ENCODE peak calls at places on chromosomes 11 and 22, in seven cellular contexts. R is mesendoderm, W is neuronal stem cell, A is mesenchymal stem cell, G is IMR-90, B is trophoblast cell, J is H1. O is an unnamed sample. For H3K4me1, the result is how much of the 10 kb centered on the place peaks cover.

GRCh38 chr11:63850946-63851345 is 12.0 kb downstream of the MARK2 start:
- DNase-seq in G (no peak), B (no peak), W (no peak), R (no peak), A (no peak), J (no peak), O (no peak)

GRCh38 chr11:86596861-86597632 is 75.4 kb downstream of the ME3 start:
- DNase-seq in B (no peak), G (peak), A (peak), W (no peak), J (no peak), R (no peak), O (no peak)

GRCh38 chr11:78541537-78541936 is 33.1 kb downstream of the NARS2 start:
- DNase-seq in J (no peak), B (no peak), W (no peak), A (no peak), G (no peak), R (no peak), O (no peak)

GRCh38 chr11:91947215-91947614 is 277.4 kb upstream of the FAT3 start:
- DNase-seq in W (no peak), R (no peak), J (no peak), G (peak), A (peak), B (no peak), O (no peak)

GRCh38 chr11:6640036-6640984 is 15.3 kb downstream of the DCHS1 start:
- DNase-seq in B (no peak), A (no peak), J (no peak), G (no peak), R (no peak), W (no peak), O (no peak)

GRCh38 chr22:42763965-42764480 is 43.4 kb upstream of the A4GALT start:
- DNase-seq in B (no peak), A (no peak), G (no peak), R (no peak), W (no peak), J (no peak), O (no peak)

GRCh38 chr22:27994481-27995331 is 75.7 kb upstream of the PITPNB start:
- DNase-seq in A (no peak), J (no peak), W (no peak), B (no peak), G (no peak), R (no peak), O (no peak)

GRCh38 chr11:115676206-115676605 is 172.0 kb upstream of the CADM1 start:
- DNase-seq in B (no peak), A (no peak), J (no peak), W (no peak), G (no peak), R (peak), O (peak)

GRCh38 chr11:10892250-10892649 is 34.4 kb upstream of the ZBED5 start:
- DNase-seq in R (no peak), W (no peak), B (no peak), G (no peak), A (no peak), J (no peak), O (no peak)

GRCh38 chr11:70530629-70531185 is 132.4 kb downstream of the CTTN start:
- DNase-seq in G (no peak), J (no peak), W (no peak), A (no peak), R (no peak), B (no peak), O (no peak)

GRCh38 chr11:63490551-63491239 is at the start of gene PLAAT5:
- DNase-seq in A (no peak), R (peak), J (no peak), G (no peak), B (no peak), W (peak), O (peak)

DNA sequence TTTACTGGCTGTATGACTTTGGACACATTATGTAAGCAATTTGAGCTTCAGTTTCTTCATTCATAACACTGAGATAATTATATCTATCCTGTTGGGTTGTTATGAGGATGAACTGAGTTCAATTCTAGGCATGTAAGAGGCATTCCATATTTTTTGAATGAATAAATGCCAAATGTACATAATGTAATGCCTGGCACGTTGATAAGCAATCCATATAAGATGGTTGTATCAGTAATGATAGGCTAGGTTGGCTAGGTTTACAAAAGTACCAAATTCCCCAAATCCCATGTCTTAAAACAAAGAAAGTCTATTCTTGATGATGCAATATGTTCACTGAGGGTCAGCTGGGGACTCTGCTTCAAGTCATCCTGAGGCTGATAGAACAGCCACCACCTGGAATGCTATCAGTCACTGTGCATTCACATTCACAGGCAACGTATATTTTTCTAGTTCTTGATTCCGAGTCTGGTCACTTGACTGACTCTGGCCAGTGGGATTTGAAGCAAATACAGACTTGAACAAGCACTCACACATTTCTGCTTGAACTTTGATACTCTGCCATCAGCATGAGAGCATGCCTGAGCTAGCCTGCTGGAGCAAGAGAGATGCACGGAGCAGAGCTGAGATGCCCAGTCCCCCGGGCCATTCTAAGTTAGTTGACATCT is 104.0 kb upstream of the TIMP3 start:
- DNase-seq in J (no peak), G (no peak), A (no peak), W (no peak), B (peak), R (no peak), O (no peak)
- H3K4me1 ChIP-seq in J (under half), G (under half), A (under half), W (under half), B (under half), R (under half), O (under half)

GRCh38 chr11:128490092-128490491 is 97.3 kb downstream of the ETS1 start:
- DNase-seq in B (no peak), R (no peak), G (no peak), A (no peak), W (no peak), J (no peak), O (no peak)

GRCh38 chr11:128484172-128484571 is 103.2 kb downstream of the ETS1 start:
- DNase-seq in A (no peak), G (no peak), R (peak), J (no peak), B (no peak), W (no peak), O (no peak)

GRCh38 chr11:128491195-128491936 is 96.0 kb downstream of the ETS1 start:
- DNase-seq in R (no peak), A (no peak), G (no peak), W (no peak), B (no peak), J (no peak), O (no peak)

GRCh38 chr11:128488471-128488870 is 98.9 kb downstream of the ETS1 start:
- DNase-seq in B (no peak), A (peak), J (no peak), G (peak), R (no peak), W (no peak), O (no peak)

DNA sequence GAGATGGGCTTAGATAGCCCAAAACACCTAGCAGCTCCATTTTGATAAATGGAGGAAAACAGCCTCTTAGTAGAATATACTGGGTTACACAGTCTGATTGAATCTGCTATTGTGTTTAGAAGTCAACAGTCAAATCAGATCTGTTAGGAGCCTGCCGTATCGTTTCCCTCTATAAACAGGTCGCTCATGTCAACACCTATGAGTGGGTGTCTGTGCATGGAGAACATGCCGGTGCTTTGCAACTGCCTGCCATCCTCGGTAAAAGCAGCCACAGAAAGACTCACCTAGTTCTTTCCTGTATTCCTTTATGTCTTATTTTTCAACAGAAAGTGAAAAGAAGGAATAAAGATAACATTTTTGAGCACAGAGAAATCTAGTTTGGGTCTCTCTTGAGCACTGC is 99.4 kb downstream of the ETS1 start:
- DNase-seq in J (no peak), B (no peak), W (no peak), R (no peak), G (no peak), A (no peak), O (no peak)
- H2BK5ac ChIP-seq in J (no peak), B (no peak), W (no peak), R (no peak), G (peak), A (no peak), O (no peak)

GRCh38 chr11:67563354-67564114 is 20.1 kb upstream of the GSTP1 start:
- DNase-seq in J (no peak), A (peak), R (peak), G (peak), B (peak), W (no peak), O (no peak)

GRCh38 chr11:67561971-67562560 is 21.5 kb upstream of the GSTP1 start:
- DNase-seq in G (peak), A (peak), J (no peak), W (no peak), B (peak), R (no peak), O (no peak)

GRCh38 chr11:67562951-67563350 is 20.7 kb upstream of the GSTP1 start:
- DNase-seq in J (no peak), A (no peak), W (no peak), B (no peak), R (peak), G (no peak), O (no peak)

DNA sequence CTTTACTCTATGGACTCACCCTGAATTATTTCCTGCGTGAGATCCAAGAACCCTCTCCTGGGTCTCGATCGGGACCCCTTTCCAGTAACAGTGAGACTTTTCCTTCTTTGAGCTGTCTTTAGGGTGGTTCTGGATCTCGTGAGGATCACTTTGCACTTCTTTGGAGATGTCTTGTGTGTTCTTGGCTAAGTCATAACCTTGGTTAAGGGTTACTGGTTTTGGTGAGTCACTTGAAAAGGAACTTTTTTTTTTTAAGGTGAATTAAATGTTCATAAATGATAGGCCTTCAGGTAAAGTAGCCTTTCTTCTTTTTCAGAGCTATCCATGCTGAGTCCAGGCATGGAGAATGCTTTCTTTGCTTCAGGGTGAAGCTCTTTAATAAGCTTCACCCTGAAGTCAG is 19.4 kb upstream of the GSTP1 start:
- DNase-seq in J (no peak), R (no peak), A (peak), G (no peak), W (no peak), B (no peak), O (no peak)
- H3K4me1 ChIP-seq in J (under half), R (under half), A (under half), G (under half), W (under half), B (under half), O (under half)

DNA sequence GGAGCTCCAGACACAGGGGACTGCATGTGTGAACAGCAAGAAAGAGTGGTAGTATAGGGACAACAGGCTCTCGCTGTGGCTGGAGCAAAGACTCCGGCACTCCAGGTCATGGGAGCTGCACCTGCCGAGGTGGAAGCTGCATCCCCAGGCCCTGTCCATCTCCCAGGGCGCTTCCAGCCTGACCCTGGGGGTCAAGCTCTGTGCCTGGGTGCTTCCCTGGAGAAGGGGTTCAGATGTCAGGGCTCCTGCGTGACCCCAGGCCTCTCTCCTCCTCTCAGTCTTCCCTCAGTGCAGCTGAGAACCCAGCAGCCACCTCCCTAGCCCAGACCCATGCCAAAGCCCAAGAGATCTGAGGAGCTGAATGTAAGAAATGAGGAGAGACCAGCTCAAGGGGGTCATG is 3.4 kb downstream of the TMPRSS4 start:
- DNase-seq in J (no peak), W (no peak), G (no peak), R (no peak), A (no peak), B (no peak), O (no peak)
- H2BK5ac ChIP-seq in J (no peak), W (no peak), G (no peak), R (no peak), A (no peak), B (no peak), O (no peak)

DNA sequence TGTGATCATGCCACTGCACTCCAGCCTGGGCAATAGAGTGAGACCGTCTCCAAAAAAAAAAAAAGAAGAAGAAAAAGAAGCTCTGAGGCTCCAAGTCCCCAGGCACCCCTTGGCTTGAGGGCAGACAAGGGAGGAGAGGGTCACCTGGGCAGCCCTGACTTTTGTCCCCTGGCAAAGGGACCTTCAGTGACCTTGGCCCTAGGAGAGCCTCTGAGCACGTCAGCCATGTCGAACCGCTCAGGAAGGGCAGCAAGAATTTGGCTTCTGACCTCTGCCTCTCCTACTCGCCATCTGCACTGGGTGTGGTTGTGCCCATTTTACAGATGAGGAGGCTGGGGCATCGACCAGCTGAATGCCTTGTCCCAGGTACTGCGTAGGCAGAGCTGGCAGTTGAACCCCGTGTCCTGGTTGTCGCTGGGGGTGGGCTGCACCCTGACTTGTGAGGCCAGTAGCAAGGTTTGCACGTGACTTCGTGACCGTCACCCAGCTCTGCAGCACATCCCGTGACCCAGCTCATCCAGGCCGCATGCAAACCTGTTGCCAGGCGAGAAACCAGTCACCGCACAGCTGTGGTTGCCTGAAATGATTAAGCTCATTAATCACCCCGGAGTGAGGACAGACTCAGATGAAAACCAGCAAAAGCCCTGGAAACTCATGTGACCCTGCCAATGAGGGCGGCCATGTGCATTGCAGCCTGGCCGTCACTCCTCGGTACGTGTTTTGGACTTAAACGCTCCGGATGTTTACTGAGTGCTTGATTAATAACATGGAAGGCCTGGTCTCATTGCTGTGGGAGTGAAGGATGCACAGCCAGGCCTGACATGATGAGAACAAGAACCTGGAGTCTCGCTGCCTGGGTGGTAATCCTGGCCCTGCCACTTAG is 47.7 kb upstream of the PPP6R3 start:
- DNase-seq in A (peak), B (no peak), J (no peak), W (no peak), G (peak), R (no peak), O (no peak)
- H3K4me1 ChIP-seq in A (under half), B (under half), J (under half), W (under half), G (under half), R (under half), O (under half)

O was measured in H9.